ENCODE peak calls at places on chromosomes 13 and 19, in seven cellular contexts. J, H, S, N, K, F and D are unnamed samples.

GRCh38 chr13:111664060-111664459 is 343.6 kb downstream of the TEX29 start:
- DNase-seq in N (no peak), K (no peak), F (no peak), S (no peak), J (no peak), H (no peak), D (no peak)

GRCh38 chr13:60620611-60621395 is 223.8 kb downstream of the TDRD3 start:
- DNase-seq in J (no peak), S (no peak), H (no peak), N (no peak), F (no peak), K (no peak), D (no peak)

GRCh38 chr19:10120538-10121198 is 969 bp upstream of the EIF3G start:
- DNase-seq in S (no peak), F (peak; percentile 80), J (no peak), H (peak; percentile 88), N (no peak), K (no peak), D (peak; percentile 68)

GRCh38 chr13:66714795-66715194 is 515.3 kb downstream of the PCDH9 start:
- DNase-seq in K (peak; percentile 4), F (peak; percentile 1), N (no peak), H (no peak), J (no peak), S (no peak), D (no peak)

GRCh38 chr19:41808663-41809566 is 12.5 kb downstream of the CEACAM3 start:
- DNase-seq in F (no peak), H (no peak), K (no peak), N (no peak), J (no peak), S (no peak), D (no peak)

GRCh38 chr19:10332158-10332964 is 968 bp downstream of the RAVER1 start:
- DNase-seq in S (no peak), N (no peak), J (no peak), H (no peak), K (no peak), F (no peak), D (no peak)

GRCh38 chr19:7729831-7730285 is 2.1 kb downstream of the CLEC4G start:
- DNase-seq in K (peak; percentile 80), N (peak; percentile 28), S (no peak), H (no peak), F (no peak), J (no peak), D (no peak)

GRCh38 chr13:65971541-65971940 is 1258.6 kb downstream of the PCDH9 start:
- DNase-seq in S (no peak), J (no peak), N (no peak), K (peak; percentile 25), H (no peak), F (no peak), D (no peak)

GRCh38 chr13:100543872-100544602 is 44.6 kb downstream of the GGACT start:
- DNase-seq in F (no peak), S (no peak), J (no peak), K (no peak), H (no peak), N (no peak), D (no peak)

GRCh38 chr19:10086032-10086903 is at the start of gene SHFL:
- DNase-seq in H (peak; percentile 54), S (peak; percentile 81), K (peak; percentile 91), N (peak; percentile 85), J (no peak), F (peak; percentile 71), D (peak; percentile 71)

GRCh38 chr13:77919351-77920294 is 992 bp upstream of the EDNRB start:
- DNase-seq in S (no peak), F (peak; percentile 61), K (peak; percentile 69), J (no peak), H (peak; percentile 60), N (peak; percentile 3), D (no peak)

GRCh38 chr19:41624515-41624914 is 2.4 kb downstream of the CEACAM4 start:
- DNase-seq in J (no peak), H (no peak), N (no peak), S (no peak), F (no peak), K (no peak), D (no peak)

GRCh38 chr13:112567161-112567862 is 20.6 kb downstream of the TUBGCP3 start:
- DNase-seq in J (no peak), S (no peak), H (no peak), F (no peak), K (no peak), N (no peak), D (no peak)

GRCh38 chr19:40006273-40006691 is 9.4 kb downstream of the ZNF546 start:
- DNase-seq in F (peak; percentile 65), S (no peak), H (peak; percentile 84), K (no peak), J (peak; percentile 73), N (no peak), D (peak; percentile 62)

GRCh38 chr19:45814851-45815481 is at the start of gene RSPH6A:
- DNase-seq in F (no peak), H (no peak), K (peak; percentile 68), J (no peak), S (no peak), N (no peak), D (no peak)

GRCh38 chr19:33134571-33135041 is 2.7 kb downstream of the WDR88 start:
- DNase-seq in S (peak; percentile 18), H (no peak), J (no peak), K (peak; percentile 71), N (peak; percentile 89), F (no peak), D (no peak)

GRCh38 chr19:40663712-40664692 is 26.4 kb downstream of the NUMBL start:
- DNase-seq in K (no peak), S (no peak), J (no peak), F (no peak), N (peak; percentile 50), H (no peak), D (peak; percentile 25)

GRCh38 chr13:29922896-29923295 is 72.5 kb upstream of the UBL3 start:
- DNase-seq in N (no peak), J (no peak), H (peak; percentile 61), K (no peak), S (no peak), F (peak; percentile 67), D (peak; percentile 43)
- TF ChIP-seq CTCF in N (no peak), J (no peak), H (no peak), K (no peak), S (no peak), F (no peak), D (no peak)

GRCh38 chr19:48591021-48591420 is 15.5 kb upstream of the SPACA4 start:
- DNase-seq in H (peak; percentile 30), F (peak; percentile 30), K (peak; percentile 73), N (no peak), J (no peak), S (no peak), D (peak; percentile 37)
- TF ChIP-seq CTCF in H (peak; percentile 13), F (peak; percentile 16), K (peak; percentile 44), N (no peak), J (no peak), S (no peak), D (peak; percentile 14)

GRCh38 chr13:46686171-46686570 is 110.8 kb downstream of the ESD start:
- DNase-seq in F (no peak), S (no peak), H (no peak), N (no peak), J (no peak), K (no peak), D (no peak)
- TF ChIP-seq CTCF in F (no peak), S (no peak), H (no peak), N (no peak), J (no peak), K (no peak), D (no peak)

DNA sequence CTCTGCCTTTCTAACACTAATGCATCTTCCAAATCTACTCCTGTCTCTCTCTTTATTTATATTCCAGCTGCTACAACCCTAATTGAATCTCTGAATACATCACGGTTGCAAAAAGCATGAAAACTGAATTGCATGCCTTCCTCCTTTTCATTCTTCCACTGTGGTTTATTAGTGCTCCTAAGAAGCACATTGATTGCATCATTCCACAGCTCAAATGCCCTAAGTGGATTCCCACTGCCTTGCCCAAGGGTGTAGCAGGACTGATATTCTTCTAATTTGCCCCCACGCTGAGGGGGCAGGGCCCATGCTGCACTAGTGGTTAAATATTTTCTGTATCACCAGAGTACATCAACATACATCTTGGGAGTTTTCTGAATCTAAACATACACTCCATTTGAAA is 640.8 kb downstream of the EFNB2 start:
- DNase-seq in H (peak; percentile 11), J (no peak), K (no peak), F (peak; percentile 11), N (no peak), S (no peak), D (no peak)
- TF ChIP-seq CTCF in H (no peak), J (no peak), K (no peak), F (no peak), N (no peak), S (no peak), D (no peak)

GRCh38 chr13:106151056-106151699 is 384.3 kb downstream of the EFNB2 start:
- DNase-seq in H (peak; percentile 91), S (no peak), J (peak; percentile 79), F (peak; percentile 92), N (no peak), K (peak; percentile 51), D (peak; percentile 97)

GRCh38 chr13:106143930-106144709 is 391.3 kb downstream of the EFNB2 start:
- DNase-seq in H (no peak), N (no peak), J (no peak), K (peak; percentile 74), F (no peak), S (no peak), D (no peak)

GRCh38 chr13:106145070-106145469 is 390.4 kb downstream of the EFNB2 start:
- DNase-seq in K (no peak), S (no peak), J (no peak), N (no peak), F (no peak), H (no peak), D (no peak)

GRCh38 chr13:106143392-106143791 is 392.1 kb downstream of the EFNB2 start:
- DNase-seq in N (no peak), H (no peak), F (no peak), K (no peak), S (no peak), J (no peak), D (peak; percentile 6)

DNA sequence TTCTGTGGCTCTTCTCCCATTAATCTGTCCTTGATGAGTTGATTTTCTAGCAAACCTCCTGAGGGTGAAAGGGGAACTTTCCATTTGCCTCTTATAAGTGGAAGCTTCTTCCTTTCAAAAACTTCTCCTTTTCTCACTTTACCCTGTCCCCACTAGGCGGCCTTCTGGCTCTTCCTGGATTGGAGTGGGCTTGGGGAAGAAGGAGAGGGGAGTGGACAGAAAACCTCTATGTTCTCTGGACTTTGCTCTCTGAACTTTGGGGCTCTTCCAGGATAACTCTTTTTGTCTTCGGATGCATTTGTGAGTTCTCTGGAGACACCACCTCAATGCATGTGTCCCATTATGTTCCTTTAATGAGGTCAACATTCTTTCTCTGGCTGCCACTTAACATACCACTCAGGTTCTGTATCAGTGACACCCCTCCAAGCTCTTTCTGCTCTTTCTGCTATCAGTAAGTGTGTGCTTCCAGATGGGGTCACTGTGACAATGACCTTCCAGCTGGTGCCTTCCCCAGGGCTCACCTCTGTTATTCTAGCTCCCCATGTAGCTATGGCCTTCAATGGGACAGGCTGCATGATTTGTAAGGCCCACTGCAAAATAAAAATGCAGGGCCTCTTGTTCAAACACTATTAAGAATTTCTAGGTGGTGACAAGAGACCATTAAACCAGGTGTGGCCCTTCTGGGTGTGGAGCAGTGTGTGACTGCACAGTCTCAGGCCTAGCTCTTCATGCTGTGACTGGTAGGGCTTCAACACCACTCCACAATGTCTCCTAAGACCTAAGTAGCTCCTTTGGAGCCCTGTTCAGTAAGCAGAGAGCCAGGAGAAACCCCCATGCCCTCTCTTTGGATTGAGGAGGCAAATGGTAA is 389.2 kb downstream of the EFNB2 start:
- DNase-seq in K (no peak), J (no peak), S (no peak), H (no peak), F (no peak), N (no peak), D (no peak)
- TF ChIP-seq CTCF in K (peak; percentile 28), J (peak; percentile 11), S (no peak), H (no peak), F (no peak), N (no peak), D (no peak)